ENCODE peak calls at places on chromosomes 16 and 17, in seven cellular contexts. One of them, this sample, is unnamed.
A peak's percentile ranks its signal among the peaks of the same experiment; 100 is the strongest.

GRCh38 chr16:79097781-79098180 is 502.8 kb downstream of the MAF start:
- DNase-seq in osteoblast: no peak
- DNase-seq in upper lobe of right lung: no peak
- DNase-seq in H1: no peak
- DNase-seq in CD8-positive, alpha-beta memory T cell: no peak
- DNase-seq in mesenchymal stem cell: no peak
- DNase-seq in thoracic aorta: no peak
- DNase-seq in this sample: no peak

GRCh38 chr17:15181333-15181732 is 83.8 kb downstream of the PMP22 start:
- DNase-seq in osteoblast: no peak
- DNase-seq in H1: no peak
- DNase-seq in thoracic aorta: no peak
- DNase-seq in upper lobe of right lung: no peak
- DNase-seq in mesenchymal stem cell: no peak
- DNase-seq in CD8-positive, alpha-beta memory T cell: no peak
- DNase-seq in this sample: no peak

GRCh38 chr16:81946206-81946605 is 65.1 kb downstream of the SDR42E1 start:
- DNase-seq in upper lobe of right lung: no peak
- DNase-seq in osteoblast: no peak
- DNase-seq in CD8-positive, alpha-beta memory T cell: no peak
- DNase-seq in H1: no peak
- DNase-seq in thoracic aorta: no peak
- DNase-seq in mesenchymal stem cell: no peak
- DNase-seq in this sample: no peak

GRCh38 chr16:68762996-68763756 is 26.1 kb downstream of the CDH1 start:
- DNase-seq in osteoblast: no peak
- DNase-seq in upper lobe of right lung: no peak
- DNase-seq in H1: no peak
- DNase-seq in mesenchymal stem cell: no peak
- DNase-seq in CD8-positive, alpha-beta memory T cell: no peak
- DNase-seq in thoracic aorta: no peak
- DNase-seq in this sample: peak; percentile 81

GRCh38 chr17:39591958-39592954 is 15.5 kb downstream of the NEUROD2 start:
- DNase-seq in upper lobe of right lung: no peak
- DNase-seq in H1: no peak
- DNase-seq in mesenchymal stem cell: peak; percentile 52
- DNase-seq in osteoblast: peak; percentile 84
- DNase-seq in thoracic aorta: no peak
- DNase-seq in CD8-positive, alpha-beta memory T cell: no peak
- DNase-seq in this sample: no peak

GRCh38 chr16:7319514-7319913 is 13.1 kb upstream of the RBFOX1 start:
- DNase-seq in H1: no peak
- DNase-seq in osteoblast: no peak
- DNase-seq in mesenchymal stem cell: no peak
- DNase-seq in CD8-positive, alpha-beta memory T cell: no peak
- DNase-seq in upper lobe of right lung: no peak
- DNase-seq in thoracic aorta: no peak
- DNase-seq in this sample: no peak

GRCh38 chr17:83032781-83033180 is 46.6 kb upstream of the METRNL start:
- DNase-seq in H1: no peak
- DNase-seq in osteoblast: no peak
- DNase-seq in CD8-positive, alpha-beta memory T cell: no peak
- DNase-seq in upper lobe of right lung: no peak
- DNase-seq in mesenchymal stem cell: no peak
- DNase-seq in thoracic aorta: no peak
- DNase-seq in this sample: no peak

GRCh38 chr17:44219126-44219635 is 294 bp downstream of the UBTF start:
- DNase-seq in CD8-positive, alpha-beta memory T cell: peak; percentile 62
- DNase-seq in osteoblast: peak; percentile 99
- DNase-seq in thoracic aorta: no peak
- DNase-seq in upper lobe of right lung: peak; percentile 88
- DNase-seq in H1: no peak
- DNase-seq in mesenchymal stem cell: peak; percentile 68
- DNase-seq in this sample: no peak

GRCh38 chr17:28390123-28390522 is 15.9 kb downstream of the SLC46A1 start:
- DNase-seq in thoracic aorta: no peak
- DNase-seq in upper lobe of right lung: no peak
- DNase-seq in CD8-positive, alpha-beta memory T cell: no peak
- DNase-seq in osteoblast: no peak
- DNase-seq in mesenchymal stem cell: no peak
- DNase-seq in H1: no peak
- DNase-seq in this sample: no peak

GRCh38 chr16:9050102-9050830 is 41.2 kb upstream of the HAPSTR1 start:
- DNase-seq in thoracic aorta: no peak
- DNase-seq in osteoblast: peak; percentile 4
- DNase-seq in H1: peak; percentile 73
- DNase-seq in mesenchymal stem cell: no peak
- DNase-seq in CD8-positive, alpha-beta memory T cell: no peak
- DNase-seq in upper lobe of right lung: no peak
- DNase-seq in this sample: no peak

GRCh38 chr17:40445769-40446468 is 2.7 kb downstream of the IGFBP4 start:
- DNase-seq in thoracic aorta: no peak
- DNase-seq in H1: no peak
- DNase-seq in osteoblast: peak; percentile 93
- DNase-seq in upper lobe of right lung: no peak
- DNase-seq in CD8-positive, alpha-beta memory T cell: no peak
- DNase-seq in mesenchymal stem cell: peak; percentile 47
- DNase-seq in this sample: no peak

GRCh38 chr17:47935961-47936360 is 5.4 kb upstream of the PNPO start:
- DNase-seq in upper lobe of right lung: no peak
- DNase-seq in thoracic aorta: no peak
- DNase-seq in CD8-positive, alpha-beta memory T cell: no peak
- DNase-seq in H1: no peak
- DNase-seq in mesenchymal stem cell: peak; percentile 43
- DNase-seq in osteoblast: peak; percentile 94
- DNase-seq in this sample: peak; percentile 79

GRCh38 chr17:1908699-1909309 is 79.0 kb downstream of the RPA1 start:
- DNase-seq in thoracic aorta: peak; percentile 7
- DNase-seq in osteoblast: peak; percentile 90
- DNase-seq in H1: no peak
- DNase-seq in mesenchymal stem cell: peak; percentile 77
- DNase-seq in CD8-positive, alpha-beta memory T cell: no peak
- DNase-seq in upper lobe of right lung: no peak
- DNase-seq in this sample: peak; percentile 38

GRCh38 chr16:68760671-68761275 is 23.7 kb downstream of the CDH1 start:
- DNase-seq in H1: no peak
- DNase-seq in mesenchymal stem cell: peak; percentile 66
- DNase-seq in upper lobe of right lung: no peak
- DNase-seq in osteoblast: peak; percentile 69
- DNase-seq in thoracic aorta: no peak
- DNase-seq in CD8-positive, alpha-beta memory T cell: no peak
- DNase-seq in this sample: peak; percentile 61

GRCh38 chr16:56990407-56991286 is 1.3 kb downstream of the NLRC5 start:
- DNase-seq in thoracic aorta: no peak
- DNase-seq in mesenchymal stem cell: no peak
- DNase-seq in CD8-positive, alpha-beta memory T cell: no peak
- DNase-seq in upper lobe of right lung: no peak
- DNase-seq in osteoblast: peak; percentile 22
- DNase-seq in H1: no peak
- DNase-seq in this sample: no peak

GRCh38 chr17:61230972-61231820 is 168.4 kb upstream of the TBX2 start:
- DNase-seq in osteoblast: no peak
- DNase-seq in H1: no peak
- DNase-seq in thoracic aorta: no peak
- DNase-seq in upper lobe of right lung: no peak
- DNase-seq in CD8-positive, alpha-beta memory T cell: no peak
- DNase-seq in mesenchymal stem cell: no peak
- DNase-seq in this sample: no peak

GRCh38 chr17:61232871-61233270 is 166.8 kb upstream of the TBX2 start:
- DNase-seq in thoracic aorta: no peak
- DNase-seq in mesenchymal stem cell: no peak
- DNase-seq in H1: no peak
- DNase-seq in CD8-positive, alpha-beta memory T cell: no peak
- DNase-seq in osteoblast: no peak
- DNase-seq in upper lobe of right lung: no peak
- DNase-seq in this sample: no peak

GRCh38 chr17:61235821-61236197 is 163.8 kb upstream of the TBX2 start:
- DNase-seq in CD8-positive, alpha-beta memory T cell: no peak
- DNase-seq in osteoblast: no peak
- DNase-seq in H1: no peak
- DNase-seq in upper lobe of right lung: no peak
- DNase-seq in thoracic aorta: no peak
- DNase-seq in mesenchymal stem cell: peak; percentile 67
- DNase-seq in this sample: no peak

GRCh38 chr17:61235001-61235820 is 164.4 kb upstream of the TBX2 start:
- DNase-seq in thoracic aorta: no peak
- DNase-seq in upper lobe of right lung: no peak
- DNase-seq in osteoblast: no peak
- DNase-seq in H1: no peak
- DNase-seq in CD8-positive, alpha-beta memory T cell: no peak
- DNase-seq in mesenchymal stem cell: no peak
- DNase-seq in this sample: no peak

DNA sequence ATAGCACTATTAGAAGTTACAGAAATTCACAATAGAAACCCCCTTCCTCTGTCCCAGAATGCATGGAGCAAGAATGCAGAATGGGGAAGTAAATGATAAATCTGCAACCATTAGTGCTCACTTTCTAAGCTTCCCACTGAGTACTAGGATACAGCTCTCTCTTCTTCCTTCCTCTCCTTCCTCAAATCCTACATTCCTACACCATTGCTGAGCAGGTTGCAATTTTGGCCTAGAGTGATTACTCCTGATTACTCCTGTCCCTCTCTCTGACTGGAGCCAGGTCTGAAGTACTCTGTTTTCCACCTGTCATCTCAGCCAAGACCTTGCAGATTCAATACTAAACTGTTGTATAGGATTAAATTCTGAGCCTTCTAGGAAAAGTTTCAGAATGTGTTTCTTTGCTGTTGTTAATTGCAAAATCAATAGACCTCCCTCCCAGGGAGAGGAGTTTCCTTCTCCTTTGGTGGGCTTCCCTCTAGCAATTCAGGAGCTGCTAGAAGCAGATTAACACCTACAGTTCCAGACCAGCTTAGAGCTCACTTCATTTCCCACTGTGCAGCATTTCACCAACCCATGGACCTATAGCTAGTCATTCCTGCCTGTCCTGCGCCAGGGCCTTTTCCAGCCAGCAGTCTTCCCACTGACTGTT is 165.4 kb upstream of the TBX2 start:
- DNase-seq in mesenchymal stem cell: no peak
- DNase-seq in CD8-positive, alpha-beta memory T cell: no peak
- DNase-seq in thoracic aorta: no peak
- DNase-seq in upper lobe of right lung: no peak
- DNase-seq in H1: no peak
- DNase-seq in osteoblast: no peak
- DNase-seq in this sample: no peak
- H3K4me3 ChIP-seq in mesenchymal stem cell: no peak overlapping the region
- H3K4me3 ChIP-seq in CD8-positive, alpha-beta memory T cell: no peak overlapping the region
- H3K4me3 ChIP-seq in thoracic aorta: no peak overlapping the region
- H3K4me3 ChIP-seq in upper lobe of right lung: no peak overlapping the region
- H3K4me3 ChIP-seq in H1: no peak overlapping the region
- H3K4me3 ChIP-seq in osteoblast: no peak overlapping the region
- H3K4me3 ChIP-seq in this sample: no peak overlapping the region

GRCh38 chr17:73769480-73769879 is 125.2 kb upstream of the SDK2 start:
- DNase-seq in CD8-positive, alpha-beta memory T cell: no peak
- DNase-seq in thoracic aorta: no peak
- DNase-seq in upper lobe of right lung: no peak
- DNase-seq in mesenchymal stem cell: no peak
- DNase-seq in H1: no peak
- DNase-seq in osteoblast: no peak
- DNase-seq in this sample: no peak

GRCh38 chr17:73770115-73770848 is 126.0 kb upstream of the SDK2 start:
- DNase-seq in thoracic aorta: peak; percentile 31
- DNase-seq in osteoblast: peak; percentile 93
- DNase-seq in CD8-positive, alpha-beta memory T cell: no peak
- DNase-seq in upper lobe of right lung: peak; percentile 69
- DNase-seq in mesenchymal stem cell: peak; percentile 54
- DNase-seq in H1: no peak
- DNase-seq in this sample: peak; percentile 84

GRCh38 chr17:73772107-73772705 is 128.0 kb upstream of the SDK2 start:
- DNase-seq in thoracic aorta: no peak
- DNase-seq in CD8-positive, alpha-beta memory T cell: no peak
- DNase-seq in H1: no peak
- DNase-seq in upper lobe of right lung: no peak
- DNase-seq in mesenchymal stem cell: no peak
- DNase-seq in osteoblast: no peak
- DNase-seq in this sample: peak; percentile 64

GRCh38 chr17:73768691-73769090 is 124.4 kb upstream of the SDK2 start:
- DNase-seq in H1: no peak
- DNase-seq in thoracic aorta: no peak
- DNase-seq in upper lobe of right lung: no peak
- DNase-seq in osteoblast: no peak
- DNase-seq in mesenchymal stem cell: no peak
- DNase-seq in CD8-positive, alpha-beta memory T cell: no peak
- DNase-seq in this sample: no peak

GRCh38 chr17:73770849-73771229 is 126.6 kb upstream of the SDK2 start:
- DNase-seq in upper lobe of right lung: no peak
- DNase-seq in H1: no peak
- DNase-seq in thoracic aorta: no peak
- DNase-seq in CD8-positive, alpha-beta memory T cell: no peak
- DNase-seq in mesenchymal stem cell: no peak
- DNase-seq in osteoblast: no peak
- DNase-seq in this sample: no peak
- H3K27me3 ChIP-seq in upper lobe of right lung: no peaks in the 10 kb centered on the region
- H3K27me3 ChIP-seq in H1: no peaks in the 10 kb centered on the region
- H3K27me3 ChIP-seq in thoracic aorta: no peaks in the 10 kb centered on the region
- H3K27me3 ChIP-seq in CD8-positive, alpha-beta memory T cell: no peaks in the 10 kb centered on the region
- H3K27me3 ChIP-seq in mesenchymal stem cell: peaks cover under 1% of the 10 kb centered on the region
- H3K27me3 ChIP-seq in osteoblast: peaks cover 9% of the 10 kb centered on the region
- H3K27me3 ChIP-seq in this sample: peaks cover 4% of the 10 kb centered on the region

DNA sequence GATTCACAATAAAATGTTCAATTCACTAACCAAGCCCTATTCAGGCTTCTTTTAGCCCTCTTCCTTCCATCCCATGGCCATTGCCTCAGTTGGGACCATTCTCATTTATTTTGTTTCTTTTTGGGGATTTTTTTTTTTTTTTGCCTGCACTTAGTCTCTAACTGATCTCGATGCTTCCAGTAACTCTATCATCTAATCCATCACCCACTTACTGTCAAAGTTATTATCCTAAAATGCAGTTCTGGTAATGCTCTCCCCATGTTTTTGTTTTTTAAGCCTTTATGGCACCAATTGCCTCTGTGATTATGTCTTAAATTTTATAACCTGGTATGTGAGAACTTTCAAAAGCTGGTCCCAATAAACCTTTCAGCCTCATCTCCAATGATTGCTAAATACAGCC is 1.9 kb upstream of the VAT1L start:
- DNase-seq in thoracic aorta: no peak
- DNase-seq in mesenchymal stem cell: no peak
- DNase-seq in upper lobe of right lung: no peak
- DNase-seq in H1: no peak
- DNase-seq in osteoblast: no peak
- DNase-seq in CD8-positive, alpha-beta memory T cell: no peak
- DNase-seq in this sample: no peak
- H3K4me3 ChIP-seq in thoracic aorta: no peak overlapping the region
- H3K4me3 ChIP-seq in mesenchymal stem cell: no peak overlapping the region
- H3K4me3 ChIP-seq in upper lobe of right lung: no peak overlapping the region
- H3K4me3 ChIP-seq in H1: no peak overlapping the region
- H3K4me3 ChIP-seq in osteoblast: no peak overlapping the region
- H3K4me3 ChIP-seq in CD8-positive, alpha-beta memory T cell: no peak overlapping the region
- H3K4me3 ChIP-seq in this sample: no peak overlapping the region

DNA sequence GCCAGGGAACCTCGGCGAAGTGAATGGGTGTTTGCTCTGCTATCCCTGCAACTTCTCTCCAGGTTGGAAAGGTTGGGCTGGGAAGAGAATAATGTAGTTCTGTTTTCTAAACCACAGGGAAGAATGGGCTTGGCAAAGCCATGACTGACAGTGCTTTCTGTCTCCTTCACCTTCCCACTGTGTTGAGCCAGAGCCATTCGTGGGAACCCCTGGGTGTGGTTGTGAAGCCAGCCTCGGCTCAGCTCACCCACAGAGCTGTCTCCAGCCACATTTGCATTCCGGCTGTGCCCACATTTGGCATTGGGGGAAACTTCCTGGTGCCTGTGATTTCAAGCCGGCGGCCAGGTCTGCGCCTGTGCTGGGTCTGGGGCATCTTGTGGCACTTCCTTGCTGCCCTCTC is 39.9 kb downstream of the BAIAP2 start:
- DNase-seq in CD8-positive, alpha-beta memory T cell: no peak
- DNase-seq in osteoblast: peak; percentile 92
- DNase-seq in thoracic aorta: no peak
- DNase-seq in mesenchymal stem cell: no peak
- DNase-seq in upper lobe of right lung: no peak
- DNase-seq in H1: no peak
- DNase-seq in this sample: no peak
- H3K27me3 ChIP-seq in CD8-positive, alpha-beta memory T cell: no peaks in the 10 kb centered on the region
- H3K27me3 ChIP-seq in osteoblast: no peaks in the 10 kb centered on the region
- H3K27me3 ChIP-seq in thoracic aorta: no peaks in the 10 kb centered on the region
- H3K27me3 ChIP-seq in mesenchymal stem cell: no peaks in the 10 kb centered on the region
- H3K27me3 ChIP-seq in upper lobe of right lung: no peaks in the 10 kb centered on the region
- H3K27me3 ChIP-seq in H1: no peaks in the 10 kb centered on the region
- H3K27me3 ChIP-seq in this sample: no peaks in the 10 kb centered on the region

This sample was measured in MG63.